ENCODE peak calls at places on chromosomes 3 and 15, in six cellular contexts. G is B cell; P is tibial artery; N is nucleus accumbens; S is activated T-helper 1 cell treated with anti-CD3 and anti-CD28 coated beads, Interleukin-2, amount 50 U/mL, for 16 hours; H is kidney glomerular epithelial cell. T is an unnamed sample.

GRCh38 chr15:90933310-90933709 is 961 bp upstream of the HDDC3 start:
- DNase-seq in G (no peak), P (no peak), N (no peak), S (no peak), H (no peak), T (no peak)

GRCh38 chr15:90545095-90545494 is 15.4 kb downstream of the CRTC3 start:
- DNase-seq in G (no peak), P (no peak), N (no peak), S (no peak), H (no peak), T (no peak)

GRCh38 chr3:32570426-32571191 is at the start of gene DYNC1LI1:
- DNase-seq in G (peak; percentile 94), P (peak; percentile 98), N (peak; percentile 90), S (peak; percentile 90), H (peak; percentile 87), T (peak; percentile 94)

GRCh38 chr15:33132722-33133345 is 61.7 kb downstream of the FMN1 start:
- DNase-seq in G (no peak), P (no peak), N (no peak), S (no peak), H (peak; percentile 62), T (peak; percentile 87)

GRCh38 chr3:111701292-111701906 is 106.3 kb upstream of the ZBED2 start:
- DNase-seq in G (no peak), P (no peak), N (no peak), S (no peak), H (no peak), T (no peak)

GRCh38 chr3:159899198-159899597 is 89.4 kb upstream of the IL12A start:
- DNase-seq in G (no peak), P (no peak), N (no peak), S (no peak), H (no peak), T (no peak)

GRCh38 chr15:47505712-47506542 is 211.4 kb upstream of the SEMA6D start:
- DNase-seq in G (no peak), P (no peak), N (no peak), S (no peak), H (no peak), T (peak; percentile 64)

GRCh38 chr15:42289166-42289565 is 15.9 kb upstream of the TMEM87A start:
- DNase-seq in G (no peak), P (no peak), N (no peak), S (no peak), H (no peak), T (no peak)

GRCh38 chr3:104715972-104716371 is 650.7 kb upstream of the ALCAM start:
- DNase-seq in G (no peak), P (no peak), N (no peak), S (no peak), H (no peak), T (no peak)

GRCh38 chr15:60935130-60935529 is 294.0 kb downstream of the RORA start:
- DNase-seq in G (no peak), P (no peak), N (no peak), S (no peak), H (no peak), T (no peak)

T was measured in choroid plexus epithelial cell.